ENCODE peak calls at places on chromosome 5, in ten cellular contexts. U is stimulated activated CD4-positive, alpha-beta T cell treated with anti-CD3 and anti-CD28 coated beads, Interleukin-4, amount 100 ng/mL, for 48 hours; D is T-helper 1 cell; K is iris pigment epithelial cell; C is osteoblast; G is NAMALWA; W is amygdala; Z is PC-3; L is HTR-8/SVneo; M is naive thymus-derived CD8-positive, alpha-beta T cell. O is an unnamed sample.

GRCh38 chr5:172454355-172455086 is at the start of gene SH3PXD2B:
- DNase-seq in L (peak), M (peak), G (no peak), C (peak), D (no peak), U (peak), Z (peak), K (peak), W (no peak), O (peak)

GRCh38 chr5:162512935-162513575 is 445.5 kb downstream of the GABRG2 start:
- DNase-seq in D (no peak), L (no peak), M (no peak), C (no peak), K (no peak), G (no peak), Z (peak), W (no peak), U (no peak), O (no peak)

GRCh38 chr5:143200781-143201398 is 202.6 kb downstream of the NR3C1 start:
- DNase-seq in W (no peak), L (peak), G (no peak), D (no peak), M (no peak), K (peak), U (no peak), Z (no peak), C (peak), O (no peak)

GRCh38 chr5:38445374-38446028 is 110.9 kb downstream of the LIFR start:
- DNase-seq in C (peak), L (no peak), M (no peak), K (peak), G (no peak), Z (no peak), W (no peak), U (no peak), D (no peak), O (no peak)

GRCh38 chr5:68405026-68405684 is 189.6 kb downstream of the PIK3R1 start:
- DNase-seq in K (peak), W (no peak), Z (peak), M (no peak), U (no peak), D (no peak), L (peak), C (no peak), G (no peak), O (no peak)

GRCh38 chr5:38809388-38810359 is 36.1 kb upstream of the OSMR start:
- DNase-seq in Z (peak), C (peak), L (peak), U (peak), D (peak), K (peak), M (peak), W (peak), G (peak), O (peak)

GRCh38 chr5:172766287-172767104 is 4.5 kb downstream of the DUSP1 start:
- DNase-seq in C (peak), W (peak), Z (peak), G (peak), K (peak), L (no peak), D (peak), M (peak), U (no peak), O (no peak)

GRCh38 chr5:36722913-36723312 is 116.5 kb downstream of the SLC1A3 start:
- DNase-seq in U (no peak), M (no peak), C (no peak), L (no peak), G (peak), W (no peak), Z (peak), K (peak), D (no peak), O (no peak)

GRCh38 chr5:80860934-80861613 is 99.1 kb upstream of the RASGRF2 start:
- DNase-seq in C (no peak), Z (no peak), U (no peak), M (no peak), W (no peak), D (no peak), G (no peak), K (peak), L (no peak), O (no peak)

GRCh38 chr5:106121972-106122605 is 1548.6 kb downstream of the EFNA5 start:
- DNase-seq in G (peak), K (peak), U (peak), M (no peak), C (no peak), L (peak), Z (peak), W (no peak), D (no peak), O (no peak)

O was measured in COR-L47.